ENCODE peak calls at places on chromosomes 16 and 17, in eight cellular contexts. One of them, this sample, is unnamed.

GRCh38 chr16:60641067-60641466 is 1395.2 kb downstream of the CDH8 start:
- DNase-seq in astrocyte of the cerebellum: no peak
- DNase-seq in body of pancreas: no peak
- DNase-seq in IMR-90: no peak
- DNase-seq in mucosa of descending colon: no peak
- DNase-seq in BE2C: no peak
- DNase-seq in epithelial cell of esophagus: no peak
- DNase-seq in fibroblast of pulmonary artery: no peak
- DNase-seq in this sample: no peak

GRCh38 chr16:87874639-87875472 is 5.5 kb upstream of the SLC7A5 start:
- DNase-seq in astrocyte of the cerebellum: no peak
- DNase-seq in body of pancreas: no peak
- DNase-seq in IMR-90: no peak
- DNase-seq in mucosa of descending colon: no peak
- DNase-seq in BE2C: no peak
- DNase-seq in epithelial cell of esophagus: no peak
- DNase-seq in fibroblast of pulmonary artery: no peak
- DNase-seq in this sample: no peak

GRCh38 chr17:52681486-52681885 is 523.0 kb upstream of the CA10 start:
- DNase-seq in astrocyte of the cerebellum: no peak
- DNase-seq in body of pancreas: no peak
- DNase-seq in IMR-90: no peak
- DNase-seq in mucosa of descending colon: no peak
- DNase-seq in BE2C: no peak
- DNase-seq in epithelial cell of esophagus: no peak
- DNase-seq in fibroblast of pulmonary artery: no peak
- DNase-seq in this sample: no peak

GRCh38 chr17:29077320-29077719 is 34.4 kb downstream of the PIPOX start:
- DNase-seq in astrocyte of the cerebellum: no peak
- DNase-seq in body of pancreas: no peak
- DNase-seq in IMR-90: no peak
- DNase-seq in mucosa of descending colon: no peak
- DNase-seq in BE2C: no peak
- DNase-seq in epithelial cell of esophagus: no peak
- DNase-seq in fibroblast of pulmonary artery: no peak
- DNase-seq in this sample: no peak

GRCh38 chr16:14475370-14476139 is 154.5 kb downstream of the PARN start:
- DNase-seq in astrocyte of the cerebellum: no peak
- DNase-seq in body of pancreas: peak; percentile 72
- DNase-seq in IMR-90: peak; percentile 24
- DNase-seq in mucosa of descending colon: no peak
- DNase-seq in BE2C: no peak
- DNase-seq in epithelial cell of esophagus: peak; percentile 80
- DNase-seq in fibroblast of pulmonary artery: no peak
- DNase-seq in this sample: no peak

GRCh38 chr16:83698964-83699363 is 108.8 kb upstream of the HSBP1 start:
- DNase-seq in astrocyte of the cerebellum: no peak
- DNase-seq in body of pancreas: no peak
- DNase-seq in IMR-90: no peak
- DNase-seq in mucosa of descending colon: no peak
- DNase-seq in BE2C: no peak
- DNase-seq in epithelial cell of esophagus: no peak
- DNase-seq in fibroblast of pulmonary artery: no peak
- DNase-seq in this sample: no peak

GRCh38 chr16:47687694-47688093 is 226.6 kb downstream of the PHKB start:
- DNase-seq in astrocyte of the cerebellum: no peak
- DNase-seq in body of pancreas: no peak
- DNase-seq in IMR-90: peak; percentile 15
- DNase-seq in mucosa of descending colon: no peak
- DNase-seq in BE2C: no peak
- DNase-seq in epithelial cell of esophagus: peak; percentile 35
- DNase-seq in fibroblast of pulmonary artery: no peak
- DNase-seq in this sample: no peak

GRCh38 chr17:32523827-32524552 is 37.2 kb downstream of the CDK5R1 start:
- DNase-seq in astrocyte of the cerebellum: no peak
- DNase-seq in body of pancreas: no peak
- DNase-seq in IMR-90: no peak
- DNase-seq in mucosa of descending colon: no peak
- DNase-seq in BE2C: no peak
- DNase-seq in epithelial cell of esophagus: no peak
- DNase-seq in fibroblast of pulmonary artery: no peak
- DNase-seq in this sample: no peak

GRCh38 chr17:39139137-39139516 is 12.3 kb downstream of the PLXDC1 start:
- DNase-seq in astrocyte of the cerebellum: no peak
- DNase-seq in body of pancreas: no peak
- DNase-seq in IMR-90: peak; percentile 92
- DNase-seq in mucosa of descending colon: no peak
- DNase-seq in BE2C: no peak
- DNase-seq in epithelial cell of esophagus: peak; percentile 67
- DNase-seq in fibroblast of pulmonary artery: peak; percentile 51
- DNase-seq in this sample: no peak

GRCh38 chr16:72991211-72991610 is 56.7 kb downstream of the ZFHX3 start:
- DNase-seq in astrocyte of the cerebellum: no peak
- DNase-seq in body of pancreas: no peak
- DNase-seq in IMR-90: no peak
- DNase-seq in mucosa of descending colon: no peak
- DNase-seq in BE2C: no peak
- DNase-seq in epithelial cell of esophagus: no peak
- DNase-seq in fibroblast of pulmonary artery: no peak
- DNase-seq in this sample: no peak

GRCh38 chr16:72468582-72468981 is 296.6 kb upstream of the PMFBP1 start:
- DNase-seq in astrocyte of the cerebellum: no peak
- DNase-seq in body of pancreas: no peak
- DNase-seq in IMR-90: peak; percentile 14
- DNase-seq in mucosa of descending colon: no peak
- DNase-seq in BE2C: no peak
- DNase-seq in epithelial cell of esophagus: no peak
- DNase-seq in fibroblast of pulmonary artery: peak; percentile 49
- DNase-seq in this sample: no peak

GRCh38 chr16:87702325-87702811 is 63.4 kb downstream of the KLHDC4 start:
- DNase-seq in astrocyte of the cerebellum: no peak
- DNase-seq in body of pancreas: peak; percentile 31
- DNase-seq in IMR-90: peak; percentile 30
- DNase-seq in mucosa of descending colon: peak; percentile 39
- DNase-seq in BE2C: peak; percentile 60
- DNase-seq in epithelial cell of esophagus: no peak
- DNase-seq in fibroblast of pulmonary artery: peak; percentile 37
- DNase-seq in this sample: no peak

GRCh38 chr16:20137194-20137593 is 63.5 kb upstream of the GPR139 start:
- DNase-seq in astrocyte of the cerebellum: no peak
- DNase-seq in body of pancreas: no peak
- DNase-seq in IMR-90: no peak
- DNase-seq in mucosa of descending colon: no peak
- DNase-seq in BE2C: no peak
- DNase-seq in epithelial cell of esophagus: peak; percentile 13
- DNase-seq in fibroblast of pulmonary artery: no peak
- DNase-seq in this sample: no peak

GRCh38 chr17:32142857-32143524 is 689 bp downstream of the RHOT1 start:
- DNase-seq in astrocyte of the cerebellum: peak; percentile 18
- DNase-seq in body of pancreas: peak; percentile 90
- DNase-seq in IMR-90: peak; percentile 76
- DNase-seq in mucosa of descending colon: peak; percentile 73
- DNase-seq in BE2C: peak; percentile 22
- DNase-seq in epithelial cell of esophagus: peak; percentile 68
- DNase-seq in fibroblast of pulmonary artery: peak; percentile 66
- DNase-seq in this sample: no peak

GRCh38 chr17:29760279-29760721 is 137.6 kb upstream of the CORO6 start:
- DNase-seq in astrocyte of the cerebellum: no peak
- DNase-seq in body of pancreas: no peak
- DNase-seq in IMR-90: peak; percentile 39
- DNase-seq in mucosa of descending colon: no peak
- DNase-seq in BE2C: no peak
- DNase-seq in epithelial cell of esophagus: no peak
- DNase-seq in fibroblast of pulmonary artery: peak; percentile 41
- DNase-seq in this sample: no peak

GRCh38 chr16:30977502-30977901 is 7.5 kb upstream of the HSD3B7 start:
- DNase-seq in astrocyte of the cerebellum: no peak
- DNase-seq in body of pancreas: no peak
- DNase-seq in IMR-90: no peak
- DNase-seq in mucosa of descending colon: no peak
- DNase-seq in BE2C: peak; percentile 47
- DNase-seq in epithelial cell of esophagus: no peak
- DNase-seq in fibroblast of pulmonary artery: no peak
- DNase-seq in this sample: no peak
- TF ChIP-seq CTCF in astrocyte of the cerebellum: peak; percentile 41
- TF ChIP-seq CTCF in body of pancreas: peak; percentile 5
- TF ChIP-seq CTCF in IMR-90: peak; percentile 32
- TF ChIP-seq CTCF in mucosa of descending colon: no peak
- TF ChIP-seq CTCF in BE2C: peak; percentile 53
- TF ChIP-seq CTCF in epithelial cell of esophagus: peak; percentile 14
- TF ChIP-seq CTCF in fibroblast of pulmonary artery: peak; percentile 31
- TF ChIP-seq CTCF in this sample: peak; percentile 50

GRCh38 chr17:55279788-55280579 is 15.2 kb downstream of the HLF start:
- DNase-seq in astrocyte of the cerebellum: no peak
- DNase-seq in body of pancreas: no peak
- DNase-seq in IMR-90: no peak
- DNase-seq in mucosa of descending colon: no peak
- DNase-seq in BE2C: no peak
- DNase-seq in epithelial cell of esophagus: no peak
- DNase-seq in fibroblast of pulmonary artery: no peak
- DNase-seq in this sample: no peak
- H3K4me3 ChIP-seq in astrocyte of the cerebellum: no peak overlapping the region
- H3K4me3 ChIP-seq in body of pancreas: no peak overlapping the region
- H3K4me3 ChIP-seq in IMR-90: no peak overlapping the region
- H3K4me3 ChIP-seq in mucosa of descending colon: no peak overlapping the region
- H3K4me3 ChIP-seq in BE2C: no peak overlapping the region
- H3K4me3 ChIP-seq in epithelial cell of esophagus: no peak overlapping the region
- H3K4me3 ChIP-seq in fibroblast of pulmonary artery: no peak overlapping the region
- H3K4me3 ChIP-seq in this sample: no peak overlapping the region

GRCh38 chr16:57373117-57373947 is 1.0 kb downstream of the CX3CL1 start:
- DNase-seq in astrocyte of the cerebellum: no peak
- DNase-seq in body of pancreas: no peak
- DNase-seq in IMR-90: no peak
- DNase-seq in mucosa of descending colon: no peak
- DNase-seq in BE2C: peak; percentile 30
- DNase-seq in epithelial cell of esophagus: no peak
- DNase-seq in fibroblast of pulmonary artery: no peak
- DNase-seq in this sample: no peak

GRCh38 chr16:57371494-57372371 is 557 bp upstream of the CX3CL1 start:
- DNase-seq in astrocyte of the cerebellum: no peak
- DNase-seq in body of pancreas: no peak
- DNase-seq in IMR-90: no peak
- DNase-seq in mucosa of descending colon: peak; percentile 64
- DNase-seq in BE2C: no peak
- DNase-seq in epithelial cell of esophagus: no peak
- DNase-seq in fibroblast of pulmonary artery: no peak
- DNase-seq in this sample: no peak

GRCh38 chr16:57376313-57376818 is 4.1 kb downstream of the CX3CL1 start:
- DNase-seq in astrocyte of the cerebellum: no peak
- DNase-seq in body of pancreas: no peak
- DNase-seq in IMR-90: no peak
- DNase-seq in mucosa of descending colon: no peak
- DNase-seq in BE2C: no peak
- DNase-seq in epithelial cell of esophagus: no peak
- DNase-seq in fibroblast of pulmonary artery: no peak
- DNase-seq in this sample: no peak

GRCh38 chr16:57374067-57374534 is 1.8 kb downstream of the CX3CL1 start:
- DNase-seq in astrocyte of the cerebellum: no peak
- DNase-seq in body of pancreas: no peak
- DNase-seq in IMR-90: peak; percentile 62
- DNase-seq in mucosa of descending colon: no peak
- DNase-seq in BE2C: no peak
- DNase-seq in epithelial cell of esophagus: peak; percentile 88
- DNase-seq in fibroblast of pulmonary artery: peak; percentile 66
- DNase-seq in this sample: no peak

DNA sequence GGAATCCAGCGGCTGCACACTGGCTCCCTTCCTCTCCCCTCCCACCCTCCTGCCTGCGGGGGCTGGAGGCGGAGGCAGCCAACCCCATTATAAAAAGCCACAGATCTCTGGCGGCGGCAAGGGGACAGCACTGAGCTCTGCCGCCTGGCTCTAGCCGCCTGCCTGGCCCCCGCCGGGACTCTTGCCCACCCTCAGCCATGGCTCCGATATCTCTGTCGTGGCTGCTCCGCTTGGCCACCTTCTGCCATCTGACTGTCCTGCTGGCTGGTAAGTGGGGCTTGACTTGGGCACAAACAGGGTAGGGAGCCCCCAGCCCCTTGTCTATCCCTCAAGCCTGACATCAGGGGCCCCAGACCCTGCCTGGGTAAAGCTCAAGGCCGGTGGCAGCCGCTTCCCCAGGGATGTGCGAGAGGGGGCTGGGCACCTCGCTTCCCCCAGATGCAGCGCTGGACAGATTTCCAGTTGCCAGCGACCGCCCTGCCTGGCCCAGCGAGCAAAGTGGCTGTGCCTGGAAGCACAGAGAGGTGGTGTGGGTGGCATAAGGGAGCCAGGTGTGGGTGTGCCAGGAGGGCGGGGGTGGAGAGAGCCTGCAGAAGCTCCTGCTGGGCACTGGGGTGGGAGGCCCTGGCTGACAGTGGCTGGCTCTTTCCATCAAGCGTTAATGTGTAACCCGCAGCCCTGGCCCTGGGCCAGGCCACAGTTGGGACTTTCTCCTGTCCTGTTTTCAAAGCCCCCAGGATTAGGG is at the start of gene CX3CL1:
- DNase-seq in astrocyte of the cerebellum: peak; percentile 20
- DNase-seq in body of pancreas: peak; percentile 87
- DNase-seq in IMR-90: peak; percentile 39
- DNase-seq in mucosa of descending colon: peak; percentile 78
- DNase-seq in BE2C: peak; percentile 90
- DNase-seq in epithelial cell of esophagus: peak; percentile 38
- DNase-seq in fibroblast of pulmonary artery: peak; percentile 50
- DNase-seq in this sample: no peak
- TF ChIP-seq CTCF in astrocyte of the cerebellum: peak; percentile 22
- TF ChIP-seq CTCF in body of pancreas: peak; percentile 16
- TF ChIP-seq CTCF in IMR-90: no peak
- TF ChIP-seq CTCF in mucosa of descending colon: no peak
- TF ChIP-seq CTCF in BE2C: peak; percentile 47
- TF ChIP-seq CTCF in epithelial cell of esophagus: no peak
- TF ChIP-seq CTCF in fibroblast of pulmonary artery: no peak
- TF ChIP-seq CTCF in this sample: peak; percentile 28

GRCh38 chr17:62927083-62927482 is 39.0 kb upstream of the TANC2 start:
- DNase-seq in astrocyte of the cerebellum: no peak
- DNase-seq in body of pancreas: no peak
- DNase-seq in IMR-90: no peak
- DNase-seq in mucosa of descending colon: no peak
- DNase-seq in BE2C: no peak
- DNase-seq in epithelial cell of esophagus: no peak
- DNase-seq in fibroblast of pulmonary artery: no peak
- DNase-seq in this sample: no peak

GRCh38 chr17:62921837-62922236 is 44.2 kb upstream of the TANC2 start:
- DNase-seq in astrocyte of the cerebellum: no peak
- DNase-seq in body of pancreas: no peak
- DNase-seq in IMR-90: no peak
- DNase-seq in mucosa of descending colon: no peak
- DNase-seq in BE2C: no peak
- DNase-seq in epithelial cell of esophagus: no peak
- DNase-seq in fibroblast of pulmonary artery: no peak
- DNase-seq in this sample: no peak

GRCh38 chr17:62925267-62925836 is 40.7 kb upstream of the TANC2 start:
- DNase-seq in astrocyte of the cerebellum: no peak
- DNase-seq in body of pancreas: no peak
- DNase-seq in IMR-90: peak; percentile 31
- DNase-seq in mucosa of descending colon: no peak
- DNase-seq in BE2C: no peak
- DNase-seq in epithelial cell of esophagus: no peak
- DNase-seq in fibroblast of pulmonary artery: no peak
- DNase-seq in this sample: no peak

GRCh38 chr17:62920300-62920699 is 45.7 kb upstream of the TANC2 start:
- DNase-seq in astrocyte of the cerebellum: no peak
- DNase-seq in body of pancreas: no peak
- DNase-seq in IMR-90: no peak
- DNase-seq in mucosa of descending colon: no peak
- DNase-seq in BE2C: no peak
- DNase-seq in epithelial cell of esophagus: no peak
- DNase-seq in fibroblast of pulmonary artery: no peak
- DNase-seq in this sample: no peak

GRCh38 chr17:62923515-62924150 is 42.4 kb upstream of the TANC2 start:
- DNase-seq in astrocyte of the cerebellum: no peak
- DNase-seq in body of pancreas: no peak
- DNase-seq in IMR-90: no peak
- DNase-seq in mucosa of descending colon: no peak
- DNase-seq in BE2C: peak; percentile 28
- DNase-seq in epithelial cell of esophagus: no peak
- DNase-seq in fibroblast of pulmonary artery: no peak
- DNase-seq in this sample: no peak
- H3K4me3 ChIP-seq in astrocyte of the cerebellum: no peak overlapping the region
- H3K4me3 ChIP-seq in body of pancreas: no peak overlapping the region
- H3K4me3 ChIP-seq in IMR-90: no peak overlapping the region
- H3K4me3 ChIP-seq in mucosa of descending colon: no peak overlapping the region
- H3K4me3 ChIP-seq in BE2C: no peak overlapping the region
- H3K4me3 ChIP-seq in epithelial cell of esophagus: no peak overlapping the region
- H3K4me3 ChIP-seq in fibroblast of pulmonary artery: no peak overlapping the region
- H3K4me3 ChIP-seq in this sample: no peak overlapping the region